ENCODE peak calls at places on chromosome 1, in four cellular contexts. W, Q, N and D are unnamed samples.

GRCh38 chr1:28602536-28603439 is 10.7 kb downstream of the RAB42 start:
- DNase-seq in W (peak; percentile 72), Q (peak; percentile 70), N (peak; percentile 95), D (no peak)

GRCh38 chr1:113192242-113192641 is 119.2 kb downstream of the LRIG2 start:
- DNase-seq in W (no peak), Q (no peak), N (no peak), D (no peak)

GRCh38 chr1:163561570-163562295 is 240.0 kb downstream of the NUF2 start:
- DNase-seq in W (peak; percentile 27), Q (peak; percentile 8), N (no peak), D (no peak)

GRCh38 chr1:237748192-237748591 is 142.5 kb downstream of the ZP4 start:
- DNase-seq in W (no peak), Q (no peak), N (no peak), D (no peak)

GRCh38 chr1:152917794-152918193 is 9.4 kb downstream of the IVL start:
- DNase-seq in W (peak; percentile 29), Q (no peak), N (no peak), D (no peak)

GRCh38 chr1:112501810-112502641 is 6.7 kb upstream of the WNT2B start:
- DNase-seq in W (peak; percentile 71), Q (peak; percentile 57), N (peak; percentile 95), D (no peak)

GRCh38 chr1:160834945-160835565 is 27.6 kb downstream of the CD244 start:
- DNase-seq in W (peak; percentile 36), Q (peak; percentile 68), N (peak; percentile 50), D (peak; percentile 45)

GRCh38 chr1:6795661-6796060 is 10.4 kb downstream of the CAMTA1 start:
- DNase-seq in W (peak; percentile 97), Q (peak; percentile 58), N (peak; percentile 65), D (no peak)

GRCh38 chr1:238485906-238486219 is 595.1 kb upstream of the ZP4 start:
- DNase-seq in W (no peak), Q (no peak), N (no peak), D (no peak)

GRCh38 chr1:117615474-117615873 is 9.6 kb downstream of the TENT5C start:
- DNase-seq in W (no peak), Q (no peak), N (no peak), D (peak; percentile 51)

GRCh38 chr1:226410958-226411357 is 3.1 kb upstream of the PARP1 start:
- DNase-seq in W (no peak), Q (no peak), N (no peak), D (no peak)

GRCh38 chr1:219577331-219577730 is 35.6 kb downstream of the ZC3H11B start:
- DNase-seq in W (no peak), Q (no peak), N (peak; percentile 32), D (no peak)

GRCh38 chr1:247647864-247648263 is 31.7 kb downstream of the OR13G1 start:
- DNase-seq in W (no peak), Q (no peak), N (no peak), D (no peak)

GRCh38 chr1:160744287-160744857 is 5.3 kb downstream of the SLAMF7 start:
- DNase-seq in W (no peak), Q (no peak), N (no peak), D (no peak)

GRCh38 chr1:107829083-107829771 is 135.8 kb downstream of the VAV3 start:
- DNase-seq in W (peak; percentile 55), Q (no peak), N (peak; percentile 2), D (peak; percentile 35)

GRCh38 chr1:16208270-16208987 is 4.0 kb downstream of the ARHGEF19 start:
- DNase-seq in W (no peak), Q (no peak), N (peak; percentile 88), D (no peak)

GRCh38 chr1:67270569-67270968 is 37.1 kb upstream of the IL12RB2 start:
- DNase-seq in W (no peak), Q (no peak), N (no peak), D (no peak)

GRCh38 chr1:225378880-225379279 is 49.0 kb downstream of the LBR start:
- DNase-seq in W (no peak), Q (peak; percentile 19), N (no peak), D (no peak)

GRCh38 chr1:3530086-3530930 is 75.8 kb downstream of the ARHGEF16 start:
- DNase-seq in W (peak; percentile 14), Q (no peak), N (peak; percentile 97), D (no peak)

GRCh38 chr1:214615871-214616270 is 12.9 kb downstream of the CENPF start:
- DNase-seq in W (peak; percentile 20), Q (no peak), N (no peak), D (no peak)

GRCh38 chr1:154759793-154760192 is 110.3 kb downstream of the KCNN3 start:
- DNase-seq in W (no peak), Q (no peak), N (no peak), D (no peak)

GRCh38 chr1:200269256-200269655 is 140.6 kb downstream of the ZNF281 start:
- DNase-seq in W (no peak), Q (no peak), N (no peak), D (no peak)

GRCh38 chr1:192485692-192486436 is 89.7 kb upstream of the RGS1 start:
- DNase-seq in W (peak; percentile 98), Q (peak; percentile 75), N (peak; percentile 65), D (no peak)

GRCh38 chr1:20386682-20387081 is 96.0 kb downstream of the VWA5B1 start:
- DNase-seq in W (no peak), Q (no peak), N (no peak), D (no peak)

GRCh38 chr1:30615076-30615795 is 108.1 kb downstream of the MATN1 start:
- DNase-seq in W (no peak), Q (no peak), N (no peak), D (no peak)

GRCh38 chr1:197302775-197303174 is 34.7 kb downstream of the CRB1 start:
- DNase-seq in W (no peak), Q (no peak), N (peak; percentile 49), D (no peak)

GRCh38 chr1:59511476-59512465 is 214.9 kb downstream of the FGGY start:
- DNase-seq in W (no peak), Q (no peak), N (no peak), D (no peak)

GRCh38 chr1:31671556-31672201 is 27.0 kb upstream of the PEF1 start:
- DNase-seq in W (no peak), Q (no peak), N (peak; percentile 77), D (no peak)

GRCh38 chr1:232978091-232978634 is 27.8 kb downstream of the NTPCR start:
- DNase-seq in W (peak; percentile 57), Q (no peak), N (no peak), D (no peak)

GRCh38 chr1:167342846-167343245 is 122.2 kb downstream of the POU2F1 start:
- DNase-seq in W (no peak), Q (peak; percentile 24), N (peak; percentile 26), D (no peak)

GRCh38 chr1:59393211-59394180 is 96.6 kb downstream of the FGGY start:
- DNase-seq in W (peak; percentile 75), Q (no peak), N (no peak), D (no peak)

GRCh38 chr1:110223581-110223980 is 13.5 kb downstream of the KCNC4 start:
- DNase-seq in W (no peak), Q (no peak), N (peak; percentile 72), D (no peak)

GRCh38 chr1:223219318-223219635 is 76.2 kb upstream of the TLR5 start:
- DNase-seq in W (no peak), Q (no peak), N (no peak), D (no peak)
- H3K4me3 ChIP-seq in W (no peak overlapping the region), Q (no peak overlapping the region), N (no peak overlapping the region), D (no peak overlapping the region)

DNA sequence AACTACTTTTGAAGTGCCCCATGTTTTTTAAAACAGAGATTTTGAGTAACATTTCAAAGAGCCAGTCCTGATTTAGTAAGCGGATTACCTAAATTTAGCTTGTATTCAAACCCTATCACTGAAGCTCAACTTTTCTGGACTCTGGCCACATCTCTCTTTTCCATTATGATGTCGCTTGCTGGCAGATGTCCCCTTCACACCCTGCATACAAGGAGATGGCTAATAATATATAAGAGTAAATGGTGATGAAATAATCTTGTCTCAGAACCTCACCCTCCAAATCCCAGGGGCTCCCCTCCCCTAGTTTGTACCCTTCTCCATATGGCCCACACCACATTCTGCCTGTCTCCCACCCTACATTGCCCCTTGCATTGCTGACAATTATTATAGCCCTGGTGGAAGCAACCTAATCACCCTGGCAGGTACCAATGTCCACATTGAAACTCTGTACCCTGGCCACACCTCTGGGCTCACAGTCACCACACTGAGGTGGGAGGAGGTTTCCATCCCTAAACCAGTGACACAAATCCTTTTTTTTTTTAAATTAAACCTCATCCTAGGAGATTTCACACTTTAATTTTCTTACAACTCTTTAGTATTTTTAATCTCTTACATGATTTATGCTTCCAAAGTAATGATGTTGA is 106.0 kb upstream of the SYT6 start:
- DNase-seq in W (no peak), Q (no peak), N (no peak), D (no peak)
- H3K27ac ChIP-seq in W (no peak overlapping the region), Q (no peak overlapping the region), N (no peak overlapping the region), D (no peak overlapping the region)

GRCh38 chr1:940121-941026 is 16.7 kb downstream of the SAMD11 start:
- DNase-seq in W (peak; percentile 28), Q (peak; percentile 66), N (peak; percentile 99), D (no peak)
- H3K4me3 ChIP-seq in W (no peak overlapping the region), Q (peak overlapping the region; percentile 71), N (peak overlapping the region; percentile 56), D (no peak overlapping the region)

GRCh38 chr1:15192916-15193550 is 39.5 kb downstream of the TMEM51 start:
- DNase-seq in W (no peak), Q (no peak), N (no peak), D (no peak)
- H3K27ac ChIP-seq in W (no peak overlapping the region), Q (no peak overlapping the region), N (no peak overlapping the region), D (no peak overlapping the region)

GRCh38 chr1:46613661-46614603 is 2.7 kb downstream of the MOB3C start:
- DNase-seq in W (peak; percentile 30), Q (peak; percentile 14), N (peak; percentile 96), D (peak; percentile 85)

GRCh38 chr1:46615735-46616134 is 876 bp downstream of the MOB3C start:
- DNase-seq in W (no peak), Q (no peak), N (peak; percentile 74), D (no peak)

GRCh38 chr1:46614604-46614984 is 2.0 kb downstream of the MOB3C start:
- DNase-seq in W (no peak), Q (no peak), N (no peak), D (no peak)

GRCh38 chr1:46616277-46617107 is at the start of gene MOB3C:
- DNase-seq in W (peak; percentile 79), Q (peak; percentile 47), N (peak; percentile 96), D (no peak)

GRCh38 chr1:46615088-46615487 is 1.5 kb downstream of the MOB3C start:
- DNase-seq in W (no peak), Q (no peak), N (no peak), D (no peak)
- H3K4me3 ChIP-seq in W (no peak overlapping the region), Q (no peak overlapping the region), N (peak overlapping the region; percentile 90), D (no peak overlapping the region)

GRCh38 chr1:62436466-62437272 is at the start of gene USP1:
- DNase-seq in W (peak; percentile 100), Q (no peak), N (peak; percentile 99), D (peak; percentile 98)
- H3K27ac ChIP-seq in W (peak within 1 kb of the TSS; percentile 89), Q (peak within 1 kb of the TSS; percentile 96), N (peak within 1 kb of the TSS; percentile 99), D (peak within 1 kb of the TSS; percentile 100)

GRCh38 chr1:9317072-9317471 is 24.4 kb downstream of the SPSB1 start:
- DNase-seq in W (no peak), Q (no peak), N (peak; percentile 44), D (no peak)

GRCh38 chr1:9314711-9315379 is 22.2 kb downstream of the SPSB1 start:
- DNase-seq in W (no peak), Q (no peak), N (no peak), D (no peak)

GRCh38 chr1:9315411-9316079 is 22.9 kb downstream of the SPSB1 start:
- DNase-seq in W (peak; percentile 23), Q (peak; percentile 43), N (peak; percentile 97), D (no peak)

GRCh38 chr1:9316512-9316911 is 23.8 kb downstream of the SPSB1 start:
- DNase-seq in W (no peak), Q (no peak), N (peak; percentile 51), D (no peak)

GRCh38 chr1:9316080-9316444 is 23.4 kb downstream of the SPSB1 start:
- DNase-seq in W (no peak), Q (peak; percentile 31), N (peak; percentile 77), D (no peak)
- H3K4me3 ChIP-seq in W (no peak overlapping the region), Q (peak overlapping the region; percentile 13), N (no peak overlapping the region), D (no peak overlapping the region)